ENCODE peak calls at places on chromosome 12, in four cellular contexts. One of them, this sample, is unnamed. For H3K4me1, the result is how much of the 10 kb centered on the place peaks cover.

GRCh38 chr12:14664434-14665023 is 31.9 kb downstream of the GUCY2C start:
- DNase-seq in adrenal gland: peak
- DNase-seq in A549: peak
- DNase-seq in cardiac muscle cell: peak
- DNase-seq in this sample: peak

GRCh38 chr12:67068204-67068731 is 200.9 kb upstream of the CAND1 start:
- DNase-seq in adrenal gland: no peak
- DNase-seq in A549: no peak
- DNase-seq in cardiac muscle cell: no peak
- DNase-seq in this sample: no peak

GRCh38 chr12:109626378-109627115 is 53.0 kb downstream of the MVK start:
- DNase-seq in adrenal gland: no peak
- DNase-seq in A549: no peak
- DNase-seq in cardiac muscle cell: no peak
- DNase-seq in this sample: no peak

GRCh38 chr12:89918172-89918880 is 209.7 kb upstream of the ATP2B1 start:
- DNase-seq in A549: no peak
- DNase-seq in cardiac muscle cell: no peak
- DNase-seq in adrenal gland: no peak
- DNase-seq in this sample: no peak

GRCh38 chr12:106417926-106418910 is 60.7 kb downstream of the POLR3B start:
- DNase-seq in adrenal gland: no peak
- DNase-seq in A549: no peak
- DNase-seq in cardiac muscle cell: peak
- DNase-seq in this sample: no peak

GRCh38 chr12:69471667-69472385 is 1.6 kb downstream of the FRS2 start:
- DNase-seq in cardiac muscle cell: no peak
- DNase-seq in A549: no peak
- DNase-seq in adrenal gland: no peak
- DNase-seq in this sample: no peak

GRCh38 chr12:64737539-64737938 is 21.7 kb downstream of the GNS start:
- DNase-seq in A549: no peak
- DNase-seq in adrenal gland: no peak
- DNase-seq in cardiac muscle cell: no peak
- DNase-seq in this sample: no peak

GRCh38 chr12:1523558-1524050 is 70.8 kb downstream of the FBXL14 start:
- DNase-seq in adrenal gland: peak
- DNase-seq in A549: no peak
- DNase-seq in cardiac muscle cell: no peak
- DNase-seq in this sample: no peak

GRCh38 chr12:111557271-111558106 is 41.6 kb downstream of the ATXN2 start:
- DNase-seq in cardiac muscle cell: peak
- DNase-seq in A549: no peak
- DNase-seq in adrenal gland: no peak
- DNase-seq in this sample: no peak

GRCh38 chr12:630656-631632 is 32.3 kb downstream of the NINJ2 start:
- DNase-seq in adrenal gland: no peak
- DNase-seq in cardiac muscle cell: no peak
- DNase-seq in A549: no peak
- DNase-seq in this sample: peak

GRCh38 chr12:34291426-34291901 is 269.2 kb downstream of the ALG10 start:
- DNase-seq in A549: no peak
- DNase-seq in adrenal gland: peak
- DNase-seq in cardiac muscle cell: no peak
- DNase-seq in this sample: no peak

GRCh38 chr12:13099910-13100609 is 3.4 kb downstream of the GSG1 start:
- DNase-seq in cardiac muscle cell: no peak
- DNase-seq in A549: no peak
- DNase-seq in adrenal gland: no peak
- DNase-seq in this sample: no peak

GRCh38 chr12:132754555-132754954 is 7.1 kb downstream of the ANKLE2 start:
- DNase-seq in adrenal gland: no peak
- DNase-seq in A549: no peak
- DNase-seq in cardiac muscle cell: no peak
- DNase-seq in this sample: no peak

GRCh38 chr12:78035913-78036658 is 205.4 kb downstream of the NAV3 start:
- DNase-seq in cardiac muscle cell: peak
- DNase-seq in A549: no peak
- DNase-seq in adrenal gland: peak
- DNase-seq in this sample: peak

GRCh38 chr12:61490732-61491498 is 769.3 kb upstream of the USP15 start:
- DNase-seq in A549: no peak
- DNase-seq in cardiac muscle cell: no peak
- DNase-seq in adrenal gland: no peak
- DNase-seq in this sample: no peak

GRCh38 chr12:87150969-87151662 is 878.1 kb downstream of the C12orf50 start:
- DNase-seq in A549: no peak
- DNase-seq in cardiac muscle cell: no peak
- DNase-seq in adrenal gland: no peak
- DNase-seq in this sample: no peak

GRCh38 chr12:75660805-75661404 is 149.5 kb upstream of the KRR1 start:
- DNase-seq in adrenal gland: no peak
- DNase-seq in cardiac muscle cell: no peak
- DNase-seq in A549: no peak
- DNase-seq in this sample: no peak

GRCh38 chr12:102950107-102950949 is 7.1 kb upstream of the ASCL1 start:
- DNase-seq in cardiac muscle cell: no peak
- DNase-seq in A549: no peak
- DNase-seq in adrenal gland: peak
- DNase-seq in this sample: peak

GRCh38 chr12:9745191-9745590 is 12.3 kb upstream of the CLECL1 start:
- DNase-seq in cardiac muscle cell: no peak
- DNase-seq in adrenal gland: no peak
- DNase-seq in A549: no peak
- DNase-seq in this sample: no peak

GRCh38 chr12:124774462-124775167 is 89.0 kb downstream of the SCARB1 start:
- DNase-seq in adrenal gland: peak
- DNase-seq in A549: no peak
- DNase-seq in cardiac muscle cell: peak
- DNase-seq in this sample: no peak

GRCh38 chr12:78585132-78585531 is 279.4 kb upstream of the SYT1 start:
- DNase-seq in cardiac muscle cell: no peak
- DNase-seq in adrenal gland: no peak
- DNase-seq in A549: no peak
- DNase-seq in this sample: no peak

GRCh38 chr12:125180144-125180543 is 114.9 kb downstream of the AACS start:
- DNase-seq in A549: no peak
- DNase-seq in adrenal gland: no peak
- DNase-seq in cardiac muscle cell: no peak
- DNase-seq in this sample: no peak

GRCh38 chr12:10901427-10901826 is 7.9 kb downstream of the TAS2R13 start:
- DNase-seq in adrenal gland: no peak
- DNase-seq in A549: no peak
- DNase-seq in cardiac muscle cell: peak
- DNase-seq in this sample: no peak

GRCh38 chr12:953776-954175 is 4.3 kb upstream of the RAD52 start:
- DNase-seq in A549: no peak
- DNase-seq in cardiac muscle cell: peak
- DNase-seq in adrenal gland: no peak
- DNase-seq in this sample: no peak

GRCh38 chr12:29158364-29158763 is 9.3 kb downstream of the FAR2 start:
- DNase-seq in adrenal gland: no peak
- DNase-seq in A549: no peak
- DNase-seq in cardiac muscle cell: no peak
- DNase-seq in this sample: no peak

GRCh38 chr12:108117163-108117849 is 11.8 kb upstream of the WSCD2 start:
- DNase-seq in adrenal gland: no peak
- DNase-seq in cardiac muscle cell: no peak
- DNase-seq in A549: no peak
- DNase-seq in this sample: no peak

GRCh38 chr12:88931598-88931997 is 351.3 kb upstream of the KITLG start:
- DNase-seq in A549: no peak
- DNase-seq in cardiac muscle cell: no peak
- DNase-seq in adrenal gland: no peak
- DNase-seq in this sample: no peak

GRCh38 chr12:106135075-106135474 is 3.7 kb downstream of the NUAK1 start:
- DNase-seq in cardiac muscle cell: peak
- DNase-seq in adrenal gland: no peak
- DNase-seq in A549: no peak
- DNase-seq in this sample: no peak

GRCh38 chr12:118432812-118433540 is 56.6 kb downstream of the SUDS3 start:
- DNase-seq in adrenal gland: no peak
- DNase-seq in cardiac muscle cell: no peak
- DNase-seq in A549: no peak
- DNase-seq in this sample: no peak

GRCh38 chr12:10741836-10742235 is 18.7 kb upstream of the YBX3 start:
- DNase-seq in cardiac muscle cell: no peak
- DNase-seq in adrenal gland: no peak
- DNase-seq in A549: no peak
- DNase-seq in this sample: no peak

GRCh38 chr12:125151284-125151683 is 86.0 kb downstream of the AACS start:
- DNase-seq in adrenal gland: no peak
- DNase-seq in A549: no peak
- DNase-seq in cardiac muscle cell: no peak
- DNase-seq in this sample: peak

DNA sequence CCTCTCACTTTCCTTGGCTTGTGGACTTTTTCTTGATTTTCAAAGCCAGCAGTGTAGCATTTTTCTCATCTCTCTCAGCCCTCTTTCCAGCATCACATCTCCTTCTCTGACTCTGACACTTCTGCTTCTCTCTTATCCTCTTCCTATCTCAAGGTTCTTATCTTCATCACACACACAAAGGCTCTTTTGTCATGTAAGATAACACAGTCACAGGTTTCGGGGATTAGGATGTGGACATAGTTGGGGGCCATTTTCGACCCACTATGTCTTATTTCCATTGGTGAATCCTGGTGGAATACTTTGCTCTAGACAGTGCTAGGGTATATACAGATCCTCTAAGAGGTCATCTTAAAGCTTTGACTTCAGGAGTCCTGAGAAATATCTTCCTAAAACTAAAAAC is 719.3 kb upstream of the TBX3 start:
- DNase-seq in adrenal gland: no peak
- DNase-seq in cardiac muscle cell: no peak
- DNase-seq in A549: no peak
- DNase-seq in this sample: no peak
- TF ChIP-seq CTCF in adrenal gland: no peak
- TF ChIP-seq CTCF in cardiac muscle cell: no peak
- TF ChIP-seq CTCF in A549: no peak
- TF ChIP-seq CTCF in this sample: no peak

GRCh38 chr12:57841445-57841844 is 5.1 kb downstream of the CTDSP2 start:
- DNase-seq in adrenal gland: no peak
- DNase-seq in cardiac muscle cell: no peak
- DNase-seq in A549: no peak
- DNase-seq in this sample: no peak
- H3K4me1 ChIP-seq in adrenal gland: half or more
- H3K4me1 ChIP-seq in cardiac muscle cell: half or more
- H3K4me1 ChIP-seq in A549: half or more
- H3K4me1 ChIP-seq in this sample: half or more

GRCh38 chr12:68449196-68449595 is 117.0 kb upstream of the MDM1 start:
- DNase-seq in adrenal gland: no peak
- DNase-seq in cardiac muscle cell: no peak
- DNase-seq in A549: no peak
- DNase-seq in this sample: no peak

GRCh38 chr12:68450947-68451260 is 118.7 kb upstream of the MDM1 start:
- DNase-seq in cardiac muscle cell: no peak
- DNase-seq in A549: no peak
- DNase-seq in adrenal gland: no peak
- DNase-seq in this sample: no peak

GRCh38 chr12:68453278-68453677 is 121.1 kb upstream of the MDM1 start:
- DNase-seq in adrenal gland: no peak
- DNase-seq in A549: no peak
- DNase-seq in cardiac muscle cell: no peak
- DNase-seq in this sample: no peak

GRCh38 chr12:68453876-68454275 is 121.7 kb upstream of the MDM1 start:
- DNase-seq in adrenal gland: no peak
- DNase-seq in A549: no peak
- DNase-seq in cardiac muscle cell: peak
- DNase-seq in this sample: no peak

GRCh38 chr12:68451261-68452091 is 119.3 kb upstream of the MDM1 start:
- DNase-seq in adrenal gland: peak
- DNase-seq in A549: no peak
- DNase-seq in cardiac muscle cell: peak
- DNase-seq in this sample: peak
- H3K27ac ChIP-seq in adrenal gland: peak
- H3K27ac ChIP-seq in A549: no peak
- H3K27ac ChIP-seq in cardiac muscle cell: no peak
- H3K27ac ChIP-seq in this sample: no peak

GRCh38 chr12:38102197-38102596 is 214.4 kb upstream of the ALG10B start:
- DNase-seq in adrenal gland: no peak
- DNase-seq in A549: no peak
- DNase-seq in cardiac muscle cell: no peak
- DNase-seq in this sample: no peak
- TF ChIP-seq CTCF in adrenal gland: no peak
- TF ChIP-seq CTCF in A549: no peak
- TF ChIP-seq CTCF in cardiac muscle cell: no peak
- TF ChIP-seq CTCF in this sample: no peak

GRCh38 chr12:49264873-49265792 is at the start of gene TUBA1C:
- DNase-seq in cardiac muscle cell: peak
- DNase-seq in adrenal gland: peak
- DNase-seq in A549: peak
- DNase-seq in this sample: peak
- H3K4me1 ChIP-seq in cardiac muscle cell: under half
- H3K4me1 ChIP-seq in adrenal gland: half or more
- H3K4me1 ChIP-seq in A549: under half
- H3K4me1 ChIP-seq in this sample: under half

GRCh38 chr12:57092529-57092862 is 3.6 kb downstream of the NAB2 start:
- DNase-seq in A549: no peak
- DNase-seq in adrenal gland: peak
- DNase-seq in cardiac muscle cell: no peak
- DNase-seq in this sample: no peak
- H3K27ac ChIP-seq in A549: no peak
- H3K27ac ChIP-seq in adrenal gland: peak
- H3K27ac ChIP-seq in cardiac muscle cell: no peak
- H3K27ac ChIP-seq in this sample: peak

GRCh38 chr12:81439344-81439743 is 319.8 kb downstream of the PPFIA2 start:
- DNase-seq in cardiac muscle cell: no peak
- DNase-seq in A549: no peak
- DNase-seq in adrenal gland: no peak
- DNase-seq in this sample: no peak

GRCh38 chr12:81440001-81440400 is 319.1 kb downstream of the PPFIA2 start:
- DNase-seq in A549: no peak
- DNase-seq in cardiac muscle cell: no peak
- DNase-seq in adrenal gland: no peak
- DNase-seq in this sample: no peak
- TF ChIP-seq CTCF in A549: no peak
- TF ChIP-seq CTCF in cardiac muscle cell: no peak
- TF ChIP-seq CTCF in adrenal gland: no peak
- TF ChIP-seq CTCF in this sample: no peak

GRCh38 chr12:122085006-122085405 is 6.5 kb downstream of the MLXIP start:
- DNase-seq in adrenal gland: no peak
- DNase-seq in A549: no peak
- DNase-seq in cardiac muscle cell: no peak
- DNase-seq in this sample: no peak

GRCh38 chr12:122085571-122085970 is 7.0 kb downstream of the MLXIP start:
- DNase-seq in cardiac muscle cell: no peak
- DNase-seq in adrenal gland: no peak
- DNase-seq in A549: no peak
- DNase-seq in this sample: no peak

GRCh38 chr12:122086641-122087285 is 8.2 kb downstream of the MLXIP start:
- DNase-seq in cardiac muscle cell: no peak
- DNase-seq in adrenal gland: no peak
- DNase-seq in A549: no peak
- DNase-seq in this sample: no peak

GRCh38 chr12:122087431-122088180 is 9.1 kb downstream of the MLXIP start:
- DNase-seq in cardiac muscle cell: no peak
- DNase-seq in adrenal gland: no peak
- DNase-seq in A549: no peak
- DNase-seq in this sample: no peak

GRCh38 chr12:122086088-122086487 is 7.5 kb downstream of the MLXIP start:
- DNase-seq in A549: no peak
- DNase-seq in cardiac muscle cell: no peak
- DNase-seq in adrenal gland: no peak
- DNase-seq in this sample: no peak
- H3K4me1 ChIP-seq in A549: half or more
- H3K4me1 ChIP-seq in cardiac muscle cell: under half
- H3K4me1 ChIP-seq in adrenal gland: half or more
- H3K4me1 ChIP-seq in this sample: half or more